ENCODE peak calls at places on chromosomes 5 and 9, in four cellular contexts. J is GM12891, I is K562, Y is HL-60. B is an unnamed sample.

GRCh38 chr5:138138949-138139775 is at the start of gene NME5:
- DNase-seq in Y (peak; percentile 1), J (peak; percentile 56), I (peak; percentile 16), B (peak; percentile 5)

GRCh38 chr9:89623925-89624420 is 19.2 kb downstream of the GADD45G start:
- DNase-seq in J (no peak), Y (peak; percentile 40), I (no peak), B (no peak)

GRCh38 chr5:37005252-37005651 is 128.7 kb downstream of the NIPBL start:
- DNase-seq in J (no peak), Y (no peak), I (no peak), B (no peak)

GRCh38 chr5:138177936-138178515 is 404 bp downstream of the BRD8 start:
- DNase-seq in Y (no peak), I (peak; percentile 60), J (no peak), B (no peak)

GRCh38 chr9:131300444-131300843 is 10.9 kb downstream of the PLPP7 start:
- DNase-seq in Y (no peak), I (no peak), J (no peak), B (no peak)

GRCh38 chr5:58135571-58136335 is 324.1 kb downstream of the PLK2 start:
- DNase-seq in I (no peak), Y (no peak), J (no peak), B (no peak)

GRCh38 chr9:72038890-72039410 is 21.5 kb downstream of the C9orf57 start:
- DNase-seq in I (peak; percentile 59), Y (peak; percentile 62), J (peak; percentile 60), B (peak; percentile 45)

GRCh38 chr9:470041-470781 is 255.5 kb downstream of the DOCK8 start:
- DNase-seq in J (peak; percentile 66), Y (peak; percentile 91), I (peak; percentile 94), B (peak; percentile 72)

GRCh38 chr5:119275873-119276214 is 80.0 kb upstream of the TNFAIP8 start:
- DNase-seq in J (no peak), I (no peak), Y (peak; percentile 57), B (peak; percentile 75)

GRCh38 chr5:170479484-170479883 is 24.3 kb upstream of the KCNIP1 start:
- DNase-seq in I (no peak), Y (no peak), J (no peak), B (no peak)

GRCh38 chr5:159209438-159210305 is at the start of gene RNF145:
- DNase-seq in I (peak; percentile 90), Y (peak; percentile 71), J (peak; percentile 62), B (peak; percentile 62)

GRCh38 chr5:159412284-159413046 is 82.2 kb upstream of the IL12B start:
- DNase-seq in I (no peak), J (no peak), Y (peak; percentile 95), B (peak; percentile 62)

DNA sequence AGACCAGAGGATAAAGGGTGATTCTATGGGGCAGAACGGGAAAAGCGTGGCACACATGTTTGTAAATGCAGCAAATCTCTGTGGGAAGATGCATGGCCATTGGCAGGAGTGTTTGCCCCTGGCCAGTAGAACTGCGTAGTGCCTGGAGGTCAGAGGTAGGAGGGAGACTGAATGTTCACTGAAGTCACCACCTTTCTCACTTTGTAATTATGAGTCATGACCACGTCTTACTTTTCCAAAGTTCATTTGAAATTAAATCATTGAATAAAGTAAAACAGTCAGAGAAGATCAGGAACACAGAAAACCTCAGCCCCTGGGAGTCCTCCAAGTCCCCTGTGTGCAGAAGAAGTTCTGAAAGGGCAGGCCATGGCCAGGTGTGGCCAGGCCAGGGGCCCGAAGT is 4.6 kb downstream of the PTGES start:
- DNase-seq in J (no peak), Y (no peak), I (no peak), B (no peak)
- TF ChIP-seq SPI1 in J (no peak), Y (no peak), I (no peak), B (no peak)

DNA sequence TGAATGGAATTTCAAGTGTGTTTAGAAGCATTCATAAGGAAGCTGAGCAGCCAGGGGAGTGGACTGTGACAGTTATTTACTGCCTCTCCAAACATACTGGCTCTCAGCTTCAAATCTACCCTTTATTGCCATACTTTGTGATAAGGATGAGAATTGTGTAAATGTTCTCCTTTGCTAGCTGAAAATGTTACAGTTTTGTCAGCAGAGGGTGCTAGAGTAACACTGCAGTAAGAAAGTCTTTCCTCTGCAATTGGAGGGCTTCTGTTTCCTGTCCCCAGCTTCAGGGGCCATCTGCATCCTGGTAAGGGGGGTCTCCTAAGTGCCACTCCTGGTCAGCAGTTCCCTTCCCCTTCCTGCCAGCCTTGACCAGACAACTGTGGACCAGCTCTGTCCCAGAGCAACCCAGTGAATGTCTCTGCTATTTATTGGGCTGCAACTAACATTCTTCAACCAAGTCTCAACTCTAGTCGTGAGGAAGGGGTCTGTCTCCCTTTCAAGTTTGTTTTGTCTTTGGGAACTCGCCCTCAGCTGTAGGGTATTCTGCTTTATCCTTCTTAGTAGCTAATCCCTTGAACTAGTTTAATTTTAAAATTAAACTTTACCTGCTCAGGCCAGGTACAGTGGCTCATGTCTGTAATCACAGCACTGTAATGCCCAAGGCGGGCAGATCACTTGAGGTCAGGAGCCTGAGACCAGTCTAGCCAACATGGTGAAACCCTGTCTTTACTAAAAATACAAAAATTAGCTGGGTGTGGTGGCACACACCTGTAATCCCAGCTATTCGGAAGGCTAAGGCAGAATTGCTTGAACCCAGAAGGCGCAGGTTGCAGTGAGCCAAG is 45.3 kb downstream of the RAPGEF6 start:
- DNase-seq in J (no peak), I (peak; percentile 55), Y (peak; percentile 4), B (peak; percentile 23)
- TF ChIP-seq SPI1 in J (no peak), I (no peak), Y (no peak), B (no peak)

DNA sequence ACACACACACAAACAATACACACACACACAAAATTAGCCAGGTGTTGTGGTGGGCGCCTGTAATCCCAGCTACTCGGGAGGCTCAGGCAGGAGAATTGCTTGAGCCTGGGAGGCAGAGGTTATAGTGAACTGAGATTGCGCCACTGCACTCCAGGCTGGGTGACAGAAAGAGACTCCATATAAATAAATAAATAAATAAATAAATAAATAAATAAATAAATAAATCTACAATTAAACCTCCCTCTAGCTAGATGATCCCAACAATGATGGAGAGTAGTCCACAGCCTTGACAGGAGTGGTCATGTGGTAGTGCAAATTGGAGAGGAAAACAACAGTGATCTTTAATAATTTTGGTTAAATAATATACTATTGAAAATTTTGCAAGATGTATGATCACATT is 1739.0 kb upstream of the C9orf72 start:
- DNase-seq in Y (no peak), J (no peak), I (no peak), B (no peak)
- TF ChIP-seq SPI1 in Y (no peak), J (no peak), I (no peak), B (no peak)

DNA sequence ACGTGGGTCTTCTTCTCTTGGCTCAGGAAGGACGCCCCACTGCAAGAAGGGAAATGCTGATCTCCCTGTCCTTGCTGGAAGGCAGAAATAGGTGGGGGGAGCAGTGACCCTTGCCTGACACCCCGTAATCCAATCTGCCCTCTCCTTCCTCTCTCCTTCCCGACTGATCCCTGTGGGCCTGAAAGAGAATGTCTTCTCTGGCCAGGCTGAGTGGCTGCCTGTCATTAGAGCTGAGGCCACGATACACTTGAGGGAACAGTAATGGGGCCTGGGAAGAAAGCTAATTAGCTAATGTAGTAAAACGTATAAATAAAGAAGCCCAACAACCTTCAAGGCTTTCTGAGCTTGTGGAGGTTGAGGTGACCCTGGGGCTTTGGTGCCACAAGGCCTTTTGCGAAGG is 22.2 kb upstream of the BOD1 start:
- DNase-seq in Y (no peak), I (no peak), J (no peak), B (no peak)
- TF ChIP-seq SPI1 in Y (no peak), I (no peak), J (no peak), B (no peak)

DNA sequence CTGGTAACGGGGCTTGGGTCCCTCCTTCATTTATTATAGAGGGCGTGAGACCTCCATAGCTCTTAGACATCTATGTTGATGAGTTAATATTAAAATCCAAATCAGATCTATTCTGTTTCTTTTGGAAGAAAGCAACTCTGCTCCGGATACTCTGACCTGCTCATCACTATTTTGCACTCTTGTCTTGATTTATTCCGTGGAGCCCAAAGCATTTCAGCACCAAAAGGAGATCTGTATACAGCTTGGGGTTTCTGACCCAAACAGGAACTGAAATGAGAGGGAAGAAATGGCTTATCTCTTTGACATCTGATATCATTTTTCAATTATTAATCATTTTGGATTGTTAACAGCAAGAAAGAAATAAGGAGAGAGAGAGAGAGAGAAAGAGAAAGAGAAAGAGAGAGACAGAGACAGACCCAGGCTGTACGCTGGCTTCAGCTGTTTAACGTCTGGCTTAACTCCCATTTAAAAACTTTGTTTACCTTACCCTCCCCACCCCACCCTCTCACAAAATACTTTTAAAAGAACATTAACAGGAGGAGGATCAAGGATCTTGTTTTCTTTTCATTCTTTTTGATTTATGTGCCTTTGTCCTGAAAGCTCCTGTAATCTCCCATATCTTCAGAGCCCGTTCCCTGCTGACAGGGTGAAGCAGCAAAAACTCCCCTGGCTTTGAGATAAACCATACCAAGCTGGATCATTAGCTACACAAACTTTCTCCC is 231.4 kb upstream of the TUT7 start:
- DNase-seq in I (no peak), Y (no peak), J (no peak), B (no peak)
- TF ChIP-seq SPI1 in I (no peak), Y (no peak), J (no peak), B (no peak)

GRCh38 chr9:70069734-70070133 is 26.1 kb downstream of the MAMDC2 start:
- DNase-seq in J (no peak), Y (no peak), I (no peak), B (no peak)
- TF ChIP-seq SPI1 in J (no peak), Y (no peak), I (no peak), B (no peak)

DNA sequence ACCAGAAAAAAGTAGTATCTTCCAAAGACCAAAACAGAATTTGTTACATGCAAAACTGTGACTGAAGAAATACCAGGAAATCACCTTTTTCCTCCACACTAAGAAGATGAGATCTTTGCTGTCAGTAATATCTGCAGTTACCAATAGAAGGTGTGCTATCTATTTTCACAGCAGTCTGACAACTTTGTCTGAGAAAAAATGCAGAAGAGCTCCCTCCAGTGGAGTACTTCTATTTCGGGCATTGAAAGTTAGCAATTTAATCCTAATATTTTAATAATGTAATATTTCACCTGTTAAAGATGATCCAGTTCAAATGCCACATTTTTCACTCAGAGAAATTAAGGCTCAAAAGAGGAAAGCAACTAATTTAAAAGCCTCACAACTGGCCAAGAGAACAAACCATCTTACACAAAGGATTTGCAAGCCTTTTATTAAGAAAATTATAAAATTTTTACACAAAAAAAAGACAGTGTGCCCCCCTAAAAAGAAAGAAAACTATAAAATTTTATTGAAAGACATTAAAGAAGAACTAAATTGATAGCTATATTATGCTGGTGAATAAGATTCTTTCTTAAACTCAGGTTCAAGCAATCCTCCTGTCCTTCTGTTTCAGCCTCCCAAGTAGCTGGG is 50.6 kb downstream of the DEPDC1B start:
- DNase-seq in J (no peak), Y (peak; percentile 1), I (no peak), B (peak; percentile 15)
- TF ChIP-seq SPI1 in J (no peak), Y (no peak), I (no peak), B (no peak)

GRCh38 chr5:173770637-173771036 is 117.5 kb upstream of the CPEB4 start:
- DNase-seq in Y (no peak), I (no peak), J (no peak), B (no peak)

GRCh38 chr5:173771743-173772406 is 116.3 kb upstream of the CPEB4 start:
- DNase-seq in Y (no peak), J (no peak), I (no peak), B (no peak)

GRCh38 chr5:173774212-173774850 is 113.8 kb upstream of the CPEB4 start:
- DNase-seq in I (no peak), J (no peak), Y (no peak), B (no peak)

GRCh38 chr5:173771058-173771742 is 116.9 kb upstream of the CPEB4 start:
- DNase-seq in I (no peak), Y (no peak), J (no peak), B (no peak)

GRCh38 chr5:173772407-173773059 is 115.6 kb upstream of the CPEB4 start:
- DNase-seq in Y (peak; percentile 51), J (no peak), I (peak; percentile 47), B (no peak)
- TF ChIP-seq SPI1 in Y (no peak), J (no peak), I (no peak), B (no peak)